ENCODE peak calls at places on chromosomes 13 and 19, in four cellular contexts. W is H1, O is HepG2, Y is K562. X is an unnamed sample.
A peak's percentile ranks its signal among the peaks of the same experiment; 100 is the strongest.

GRCh38 chr13:93857126-93857525 is 622.4 kb downstream of the DCT start:
- DNase-seq in W (no peak), O (no peak), Y (no peak), X (no peak)

GRCh38 chr19:31181535-31181934 is 167.7 kb downstream of the TSHZ3 start:
- DNase-seq in W (no peak), O (no peak), Y (no peak), X (no peak)

GRCh38 chr19:48635263-48635965 is 1.8 kb downstream of the DBP start:
- DNase-seq in W (no peak), O (no peak), Y (peak; percentile 88), X (peak; percentile 73)

GRCh38 chr19:16594131-16594586 is 21.9 kb upstream of the SLC35E1 start:
- DNase-seq in W (no peak), O (no peak), Y (no peak), X (no peak)

GRCh38 chr13:49112782-49113525 is 107.2 kb upstream of the MLNR start:
- DNase-seq in W (peak; percentile 9), O (no peak), Y (peak; percentile 11), X (no peak)

GRCh38 chr19:45879055-45879454 is 6.9 kb downstream of the IRF2BP1 start:
- DNase-seq in W (no peak), O (no peak), Y (no peak), X (no peak)

GRCh38 chr13:49292742-49293498 is 45.2 kb downstream of the CDADC1 start:
- DNase-seq in W (no peak), O (no peak), Y (peak; percentile 17), X (no peak)

GRCh38 chr19:49676136-49676689 is 858 bp upstream of the PRMT1 start:
- DNase-seq in W (peak; percentile 82), O (peak; percentile 80), Y (peak; percentile 74), X (peak; percentile 91)

GRCh38 chr19:56309511-56310185 is 5.0 kb downstream of the ZSCAN5A start:
- DNase-seq in W (peak; percentile 70), O (peak; percentile 39), Y (peak; percentile 80), X (no peak)

GRCh38 chr19:16645140-16645539 is 14.8 kb downstream of the SMIM7 start:
- DNase-seq in W (no peak), O (no peak), Y (no peak), X (no peak)

GRCh38 chr13:111394211-111394922 is 73.9 kb downstream of the TEX29 start:
- DNase-seq in W (no peak), O (no peak), Y (no peak), X (no peak)

GRCh38 chr19:13215572-13216380 is 65.6 kb downstream of the IER2 start:
- DNase-seq in W (no peak), O (peak; percentile 35), Y (no peak), X (no peak)

GRCh38 chr13:73952683-73953082 is 181.5 kb downstream of the KLF12 start:
- DNase-seq in W (no peak), O (no peak), Y (no peak), X (no peak)

GRCh38 chr13:48500652-48501197 is 32.2 kb downstream of the RCBTB2 start:
- DNase-seq in W (no peak), O (peak; percentile 41), Y (no peak), X (peak; percentile 19)

GRCh38 chr19:37987356-37988332 is 80.6 kb downstream of the SIPA1L3 start:
- DNase-seq in W (no peak), O (peak; percentile 21), Y (peak; percentile 30), X (no peak)

GRCh38 chr13:106104281-106104901 is 431.1 kb downstream of the EFNB2 start:
- DNase-seq in W (no peak), O (no peak), Y (no peak), X (peak; percentile 79)

GRCh38 chr19:4909897-4910593 is 744 bp downstream of the UHRF1 start:
- DNase-seq in W (peak; percentile 64), O (peak; percentile 81), Y (peak; percentile 96), X (peak; percentile 91)

GRCh38 chr13:73411067-73411809 is 352.4 kb downstream of the KLF5 start:
- DNase-seq in W (no peak), O (no peak), Y (no peak), X (peak; percentile 13)

GRCh38 chr13:97199451-97199850 is 22.7 kb upstream of the MBNL2 start:
- DNase-seq in W (no peak), O (no peak), Y (no peak), X (no peak)

GRCh38 chr19:21147540-21147939 is 5.7 kb downstream of the ZNF431 start:
- DNase-seq in W (no peak), O (no peak), Y (no peak), X (no peak)

GRCh38 chr19:16370671-16371391 is 46.2 kb downstream of the KLF2 start:
- DNase-seq in W (no peak), O (no peak), Y (no peak), X (no peak)

GRCh38 chr19:5046339-5047039 is 77.6 kb downstream of the KDM4B start:
- DNase-seq in W (no peak), O (peak; percentile 87), Y (no peak), X (peak; percentile 84)

GRCh38 chr19:30455881-30456280 is 83.7 kb downstream of the ZNF536 start:
- DNase-seq in W (no peak), O (no peak), Y (no peak), X (no peak)

GRCh38 chr13:37736040-37736439 is 133.5 kb downstream of the TRPC4 start:
- DNase-seq in W (no peak), O (no peak), Y (no peak), X (no peak)

GRCh38 chr13:72514141-72514540 is 213.3 kb downstream of the MZT1 start:
- DNase-seq in W (no peak), O (no peak), Y (no peak), X (no peak)

GRCh38 chr13:43815204-43815603 is 28.4 kb upstream of the ENOX1 start:
- DNase-seq in W (no peak), O (no peak), Y (no peak), X (peak; percentile 28)

GRCh38 chr13:110015253-110015652 is 228.9 kb upstream of the IRS2 start:
- DNase-seq in W (no peak), O (no peak), Y (no peak), X (peak; percentile 70)

GRCh38 chr19:1130801-1131717 is 27.3 kb downstream of the GPX4 start:
- DNase-seq in W (no peak), O (no peak), Y (no peak), X (no peak)

GRCh38 chr19:7673995-7674667 is 2.8 kb upstream of the MCEMP1 start:
- DNase-seq in W (no peak), O (peak; percentile 21), Y (peak; percentile 84), X (peak; percentile 47)

GRCh38 chr13:87666826-87667225 is 4.3 kb upstream of the SLITRK5 start:
- DNase-seq in W (no peak), O (no peak), Y (no peak), X (no peak)

GRCh38 chr13:62357887-62358645 is 942.4 kb upstream of the PCDH20 start:
- DNase-seq in W (peak; percentile 39), O (peak; percentile 60), Y (no peak), X (peak; percentile 65)
- TF ChIP-seq RNF2 in W (no peak), O (no peak), Y (no peak), X (no peak)

GRCh38 chr19:47005164-47005641 is 14.4 kb upstream of the NPAS1 start:
- DNase-seq in W (no peak), O (peak; percentile 30), Y (peak; percentile 52), X (no peak)
- TF ChIP-seq RNF2 in W (no peak), O (no peak), Y (no peak), X (no peak)

GRCh38 chr13:92591117-92591516 is 635.5 kb upstream of the GPC6 start:
- DNase-seq in W (no peak), O (no peak), Y (no peak), X (no peak)

GRCh38 chr13:92590503-92590908 is 636.1 kb upstream of the GPC6 start:
- DNase-seq in W (no peak), O (no peak), Y (no peak), X (no peak)

GRCh38 chr13:92592757-92593156 is 633.9 kb upstream of the GPC6 start:
- DNase-seq in W (no peak), O (no peak), Y (no peak), X (no peak)

GRCh38 chr13:92589955-92590354 is 636.7 kb upstream of the GPC6 start:
- DNase-seq in W (no peak), O (no peak), Y (no peak), X (no peak)
- TF ChIP-seq RNF2 in W (no peak), O (no peak), Y (no peak), X (no peak)

GRCh38 chr13:19050901-19051300 is 130.7 kb downstream of the TUBA3C start:
- DNase-seq in W (no peak), O (no peak), Y (no peak), X (no peak)

GRCh38 chr13:19052931-19053330 is 128.7 kb downstream of the TUBA3C start:
- DNase-seq in W (no peak), O (no peak), Y (no peak), X (no peak)

GRCh38 chr13:19052180-19052579 is 129.4 kb downstream of the TUBA3C start:
- DNase-seq in W (no peak), O (no peak), Y (no peak), X (no peak)

GRCh38 chr13:19053561-19053960 is 128.1 kb downstream of the TUBA3C start:
- DNase-seq in W (no peak), O (no peak), Y (no peak), X (no peak)

DNA sequence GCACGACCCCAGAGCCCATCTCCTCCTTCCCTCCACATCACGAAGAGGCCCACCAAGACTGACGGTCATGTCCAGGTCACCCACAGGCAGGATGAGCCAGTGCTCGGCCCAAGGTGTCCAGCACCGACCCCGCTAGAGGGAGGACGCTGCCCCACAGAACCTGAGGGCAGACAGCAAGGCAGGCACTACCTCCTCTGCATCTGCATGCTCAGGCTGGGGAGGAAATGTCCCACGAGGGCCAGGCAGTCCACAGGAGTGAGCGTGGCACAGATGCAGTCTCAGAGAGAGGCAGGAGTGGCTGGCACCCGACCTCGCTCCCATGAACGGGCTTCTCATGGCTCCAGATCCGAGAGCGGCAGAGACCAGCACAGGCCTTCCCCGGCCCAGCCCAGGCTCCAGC is 133.2 kb downstream of the TUBA3C start:
- DNase-seq in W (no peak), O (no peak), Y (no peak), X (no peak)
- TF ChIP-seq RNF2 in W (no peak), O (no peak), Y (no peak), X (no peak)

DNA sequence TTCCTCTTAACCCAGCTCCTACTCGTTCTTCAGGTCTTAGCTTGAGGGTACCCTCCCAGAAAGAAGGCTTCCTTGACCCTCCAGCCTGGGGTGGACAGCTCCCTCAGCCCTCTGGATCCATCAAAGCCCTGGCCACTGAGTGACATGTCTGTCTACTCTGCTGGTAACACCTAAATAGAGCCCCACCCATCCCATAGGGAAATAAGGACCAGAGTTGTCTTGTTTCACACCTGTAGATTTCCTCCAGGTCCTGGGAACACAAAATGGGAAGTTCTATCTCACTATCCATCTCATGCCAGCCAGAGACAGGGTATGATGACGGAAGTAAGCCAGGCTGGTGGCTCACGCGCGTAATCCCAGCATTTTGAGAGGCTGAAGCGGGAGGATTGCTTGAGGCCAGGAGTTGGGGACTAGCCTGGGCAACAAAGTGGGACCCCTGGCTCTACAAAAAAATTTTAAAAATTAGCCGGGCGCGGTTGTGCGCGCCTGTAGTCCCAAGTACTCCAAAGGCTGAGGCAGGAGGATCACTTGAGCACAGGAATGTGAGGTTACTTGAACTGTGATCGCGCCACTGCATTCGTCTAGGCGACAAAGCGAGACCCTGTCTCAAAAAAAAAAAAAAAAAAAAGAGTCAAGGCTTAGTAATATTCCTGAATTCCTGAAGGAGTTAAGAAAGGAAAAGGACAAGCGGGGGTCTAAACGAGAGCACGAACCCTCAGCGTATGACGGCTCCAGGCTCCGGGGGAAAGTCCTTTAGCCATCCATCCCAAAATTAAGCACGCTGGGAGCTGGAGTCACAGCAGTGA is 544 bp upstream of the CCDC97 start:
- DNase-seq in W (no peak), O (no peak), Y (no peak), X (no peak)
- TF ChIP-seq RNF2 in W (no peak), O (no peak), Y (no peak), X (no peak)